ENCODE peak calls at places on chromosome 5, in eight cellular contexts. One of them, this sample, is unnamed.

GRCh38 chr5:171851251-171851650 is 65.6 kb downstream of the SMIM23 start:
- DNase-seq in AG09309: no peak
- DNase-seq in NCI-H446 treated with DMSO at 0.1 percent for 48 hours: no peak
- DNase-seq in head of caudate nucleus: no peak
- DNase-seq in mesothelial cell of epicardium: no peak
- DNase-seq in heart left ventricle: no peak
- DNase-seq in immature natural killer cell: no peak
- DNase-seq in left kidney: no peak
- DNase-seq in this sample: no peak

GRCh38 chr5:122089614-122090013 is 11.6 kb upstream of the LOX start:
- DNase-seq in heart left ventricle: no peak
- DNase-seq in left kidney: no peak
- DNase-seq in immature natural killer cell: no peak
- DNase-seq in AG09309: peak; percentile 86
- DNase-seq in NCI-H446 treated with DMSO at 0.1 percent for 48 hours: no peak
- DNase-seq in head of caudate nucleus: no peak
- DNase-seq in mesothelial cell of epicardium: no peak
- DNase-seq in this sample: no peak

GRCh38 chr5:40676643-40677333 is 2.9 kb upstream of the PTGER4 start:
- DNase-seq in left kidney: peak; percentile 79
- DNase-seq in NCI-H446 treated with DMSO at 0.1 percent for 48 hours: no peak
- DNase-seq in immature natural killer cell: no peak
- DNase-seq in head of caudate nucleus: no peak
- DNase-seq in mesothelial cell of epicardium: no peak
- DNase-seq in AG09309: no peak
- DNase-seq in heart left ventricle: peak; percentile 34
- DNase-seq in this sample: no peak

GRCh38 chr5:37437716-37438115 is 58.6 kb downstream of the WDR70 start:
- DNase-seq in AG09309: no peak
- DNase-seq in NCI-H446 treated with DMSO at 0.1 percent for 48 hours: no peak
- DNase-seq in left kidney: no peak
- DNase-seq in mesothelial cell of epicardium: no peak
- DNase-seq in heart left ventricle: no peak
- DNase-seq in immature natural killer cell: no peak
- DNase-seq in head of caudate nucleus: no peak
- DNase-seq in this sample: no peak

GRCh38 chr5:172641359-172642045 is 439 bp downstream of the NEURL1B start:
- DNase-seq in AG09309: no peak
- DNase-seq in head of caudate nucleus: peak; percentile 23
- DNase-seq in immature natural killer cell: no peak
- DNase-seq in left kidney: peak; percentile 71
- DNase-seq in NCI-H446 treated with DMSO at 0.1 percent for 48 hours: no peak
- DNase-seq in heart left ventricle: no peak
- DNase-seq in mesothelial cell of epicardium: no peak
- DNase-seq in this sample: no peak

GRCh38 chr5:168086104-168086610 is 205.3 kb upstream of the WWC1 start:
- DNase-seq in heart left ventricle: no peak
- DNase-seq in immature natural killer cell: no peak
- DNase-seq in AG09309: peak; percentile 82
- DNase-seq in left kidney: peak; percentile 72
- DNase-seq in head of caudate nucleus: peak; percentile 12
- DNase-seq in mesothelial cell of epicardium: no peak
- DNase-seq in NCI-H446 treated with DMSO at 0.1 percent for 48 hours: no peak
- DNase-seq in this sample: no peak

GRCh38 chr5:178502401-178503100 is 87.6 kb downstream of the COL23A1 start:
- DNase-seq in NCI-H446 treated with DMSO at 0.1 percent for 48 hours: no peak
- DNase-seq in AG09309: no peak
- DNase-seq in head of caudate nucleus: no peak
- DNase-seq in immature natural killer cell: no peak
- DNase-seq in mesothelial cell of epicardium: no peak
- DNase-seq in heart left ventricle: no peak
- DNase-seq in left kidney: no peak
- DNase-seq in this sample: no peak

GRCh38 chr5:157926953-157927352 is 68.0 kb upstream of the CLINT1 start:
- DNase-seq in mesothelial cell of epicardium: no peak
- DNase-seq in NCI-H446 treated with DMSO at 0.1 percent for 48 hours: no peak
- DNase-seq in immature natural killer cell: no peak
- DNase-seq in AG09309: no peak
- DNase-seq in heart left ventricle: no peak
- DNase-seq in left kidney: peak; percentile 66
- DNase-seq in head of caudate nucleus: no peak
- DNase-seq in this sample: no peak

GRCh38 chr5:74027732-74028338 is 401.8 kb downstream of the ARHGEF28 start:
- DNase-seq in head of caudate nucleus: no peak
- DNase-seq in NCI-H446 treated with DMSO at 0.1 percent for 48 hours: no peak
- DNase-seq in heart left ventricle: no peak
- DNase-seq in immature natural killer cell: no peak
- DNase-seq in mesothelial cell of epicardium: no peak
- DNase-seq in left kidney: no peak
- DNase-seq in AG09309: no peak
- DNase-seq in this sample: no peak

GRCh38 chr5:128777052-128777451 is 188.2 kb upstream of the SLC27A6 start:
- DNase-seq in heart left ventricle: no peak
- DNase-seq in mesothelial cell of epicardium: no peak
- DNase-seq in NCI-H446 treated with DMSO at 0.1 percent for 48 hours: no peak
- DNase-seq in AG09309: no peak
- DNase-seq in left kidney: no peak
- DNase-seq in immature natural killer cell: no peak
- DNase-seq in head of caudate nucleus: no peak
- DNase-seq in this sample: no peak

GRCh38 chr5:170211575-170212334 is 21.0 kb upstream of the C5orf58 start:
- DNase-seq in heart left ventricle: no peak
- DNase-seq in left kidney: no peak
- DNase-seq in NCI-H446 treated with DMSO at 0.1 percent for 48 hours: no peak
- DNase-seq in immature natural killer cell: no peak
- DNase-seq in head of caudate nucleus: no peak
- DNase-seq in mesothelial cell of epicardium: no peak
- DNase-seq in AG09309: no peak
- DNase-seq in this sample: no peak

This sample was measured in DMS 273 treated with DMSO at 0.1 percent for 48 hours.